ENCODE peak calls at places on chromosomes 7 and 10, in six cellular contexts. One of them, this sample, is unnamed.
A peak's percentile ranks its signal among the peaks of the same experiment; 100 is the strongest.

GRCh38 chr10:51073461-51074237 is 638 bp upstream of the PRKG1 start:
- DNase-seq in ovary: peak; percentile 40
- DNase-seq in GM23338: peak; percentile 69
- DNase-seq in heart right ventricle: peak; percentile 21
- DNase-seq in endodermal cell: peak; percentile 79
- DNase-seq in transverse colon: peak; percentile 18
- DNase-seq in this sample: peak; percentile 76

GRCh38 chr10:2456834-2457233 is 610.5 kb upstream of the PFKP start:
- DNase-seq in ovary: no peak
- DNase-seq in GM23338: peak; percentile 56
- DNase-seq in heart right ventricle: no peak
- DNase-seq in endodermal cell: peak; percentile 74
- DNase-seq in transverse colon: no peak
- DNase-seq in this sample: no peak

GRCh38 chr7:118080947-118081346 is 103.0 kb upstream of the LSM8 start:
- DNase-seq in ovary: no peak
- DNase-seq in GM23338: peak; percentile 43
- DNase-seq in heart right ventricle: no peak
- DNase-seq in endodermal cell: peak; percentile 63
- DNase-seq in transverse colon: no peak
- DNase-seq in this sample: no peak

GRCh38 chr10:22874189-22874854 is 53.5 kb upstream of the ARMC3 start:
- DNase-seq in ovary: no peak
- DNase-seq in GM23338: no peak
- DNase-seq in heart right ventricle: no peak
- DNase-seq in endodermal cell: no peak
- DNase-seq in transverse colon: no peak
- DNase-seq in this sample: no peak

GRCh38 chr7:152313879-152314604 is 121.8 kb downstream of the KMT2C start:
- DNase-seq in ovary: no peak
- DNase-seq in GM23338: no peak
- DNase-seq in heart right ventricle: no peak
- DNase-seq in endodermal cell: no peak
- DNase-seq in transverse colon: no peak
- DNase-seq in this sample: no peak

GRCh38 chr7:115352375-115352774 is 430.5 kb downstream of the MDFIC start:
- DNase-seq in ovary: no peak
- DNase-seq in GM23338: no peak
- DNase-seq in heart right ventricle: no peak
- DNase-seq in endodermal cell: no peak
- DNase-seq in transverse colon: no peak
- DNase-seq in this sample: no peak

GRCh38 chr10:5033061-5033770 is 29.6 kb upstream of the AKR1C2 start:
- DNase-seq in ovary: no peak
- DNase-seq in GM23338: no peak
- DNase-seq in heart right ventricle: no peak
- DNase-seq in endodermal cell: no peak
- DNase-seq in transverse colon: no peak
- DNase-seq in this sample: no peak

GRCh38 chr10:132464256-132465192 is 67.5 kb downstream of the PWWP2B start:
- DNase-seq in ovary: peak; percentile 89
- DNase-seq in GM23338: no peak
- DNase-seq in heart right ventricle: peak; percentile 89
- DNase-seq in endodermal cell: peak; percentile 51
- DNase-seq in transverse colon: peak; percentile 68
- DNase-seq in this sample: peak; percentile 94

GRCh38 chr10:71045188-71045841 is 156.9 kb upstream of the PCBD1 start:
- DNase-seq in ovary: no peak
- DNase-seq in GM23338: no peak
- DNase-seq in heart right ventricle: no peak
- DNase-seq in endodermal cell: no peak
- DNase-seq in transverse colon: no peak
- DNase-seq in this sample: no peak

GRCh38 chr7:91089382-91089963 is 174.8 kb upstream of the FZD1 start:
- DNase-seq in ovary: no peak
- DNase-seq in GM23338: peak; percentile 57
- DNase-seq in heart right ventricle: no peak
- DNase-seq in endodermal cell: no peak
- DNase-seq in transverse colon: no peak
- DNase-seq in this sample: no peak

GRCh38 chr10:11756766-11757315 is 14.7 kb downstream of the ECHDC3 start:
- DNase-seq in ovary: no peak
- DNase-seq in GM23338: no peak
- DNase-seq in heart right ventricle: no peak
- DNase-seq in endodermal cell: peak; percentile 19
- DNase-seq in transverse colon: no peak
- DNase-seq in this sample: no peak

GRCh38 chr10:505459-505858 is 184.0 kb downstream of the DIP2C start:
- DNase-seq in ovary: no peak
- DNase-seq in GM23338: no peak
- DNase-seq in heart right ventricle: no peak
- DNase-seq in endodermal cell: no peak
- DNase-seq in transverse colon: no peak
- DNase-seq in this sample: no peak

GRCh38 chr10:69567920-69568319 is 5.3 kb downstream of the NEUROG3 start:
- DNase-seq in ovary: no peak
- DNase-seq in GM23338: peak; percentile 90
- DNase-seq in heart right ventricle: peak; percentile 57
- DNase-seq in endodermal cell: peak; percentile 92
- DNase-seq in transverse colon: peak; percentile 15
- DNase-seq in this sample: no peak

GRCh38 chr10:97771913-97772823 is at the start of gene SFRP5:
- DNase-seq in ovary: no peak
- DNase-seq in GM23338: peak; percentile 68
- DNase-seq in heart right ventricle: no peak
- DNase-seq in endodermal cell: peak; percentile 75
- DNase-seq in transverse colon: no peak
- DNase-seq in this sample: no peak

GRCh38 chr10:283916-284356 is 148.7 kb downstream of the ZMYND11 start:
- DNase-seq in ovary: no peak
- DNase-seq in GM23338: no peak
- DNase-seq in heart right ventricle: no peak
- DNase-seq in endodermal cell: no peak
- DNase-seq in transverse colon: no peak
- DNase-seq in this sample: no peak

GRCh38 chr10:24849537-24850299 is 102.7 kb downstream of the PRTFDC1 start:
- DNase-seq in ovary: no peak
- DNase-seq in GM23338: peak; percentile 17
- DNase-seq in heart right ventricle: no peak
- DNase-seq in endodermal cell: no peak
- DNase-seq in transverse colon: no peak
- DNase-seq in this sample: no peak

GRCh38 chr7:27141591-27142561 is 1.6 kb downstream of the HOXA5 start:
- DNase-seq in ovary: no peak
- DNase-seq in GM23338: peak; percentile 75
- DNase-seq in heart right ventricle: no peak
- DNase-seq in endodermal cell: peak; percentile 81
- DNase-seq in transverse colon: peak; percentile 37
- DNase-seq in this sample: peak; percentile 65

GRCh38 chr7:43289826-43290225 is 177.4 kb downstream of the HECW1 start:
- DNase-seq in ovary: no peak
- DNase-seq in GM23338: no peak
- DNase-seq in heart right ventricle: no peak
- DNase-seq in endodermal cell: no peak
- DNase-seq in transverse colon: no peak
- DNase-seq in this sample: no peak

GRCh38 chr7:108222236-108222892 is 92.2 kb upstream of the LAMB4 start:
- DNase-seq in ovary: no peak
- DNase-seq in GM23338: peak; percentile 57
- DNase-seq in heart right ventricle: no peak
- DNase-seq in endodermal cell: peak; percentile 71
- DNase-seq in transverse colon: no peak
- DNase-seq in this sample: no peak

GRCh38 chr7:142485617-142486226 is 227.9 kb upstream of the PRSS58 start:
- DNase-seq in ovary: no peak
- DNase-seq in GM23338: peak; percentile 58
- DNase-seq in heart right ventricle: no peak
- DNase-seq in endodermal cell: peak; percentile 76
- DNase-seq in transverse colon: no peak
- DNase-seq in this sample: no peak

GRCh38 chr10:71239131-71239915 is 27.0 kb downstream of the UNC5B start:
- DNase-seq in ovary: no peak
- DNase-seq in GM23338: no peak
- DNase-seq in heart right ventricle: no peak
- DNase-seq in endodermal cell: no peak
- DNase-seq in transverse colon: no peak
- DNase-seq in this sample: no peak

GRCh38 chr10:127973810-127974311 is 67.0 kb downstream of the PTPRE start:
- DNase-seq in ovary: no peak
- DNase-seq in GM23338: peak; percentile 64
- DNase-seq in heart right ventricle: no peak
- DNase-seq in endodermal cell: peak; percentile 75
- DNase-seq in transverse colon: no peak
- DNase-seq in this sample: peak; percentile 55
- TF ChIP-seq CTCF in ovary: no peak
- TF ChIP-seq CTCF in GM23338: peak; percentile 65
- TF ChIP-seq CTCF in heart right ventricle: no peak
- TF ChIP-seq CTCF in endodermal cell: peak; percentile 79
- TF ChIP-seq CTCF in transverse colon: no peak
- TF ChIP-seq CTCF in this sample: no peak

GRCh38 chr10:88104213-88104612 is 240.8 kb downstream of the PTEN start:
- DNase-seq in ovary: no peak
- DNase-seq in GM23338: no peak
- DNase-seq in heart right ventricle: no peak
- DNase-seq in endodermal cell: no peak
- DNase-seq in transverse colon: no peak
- DNase-seq in this sample: no peak
- H3K4me3 ChIP-seq in ovary: no peak overlapping the region
- H3K4me3 ChIP-seq in GM23338: no peak overlapping the region
- H3K4me3 ChIP-seq in heart right ventricle: no peak overlapping the region
- H3K4me3 ChIP-seq in endodermal cell: no peak overlapping the region
- H3K4me3 ChIP-seq in transverse colon: no peak overlapping the region
- H3K4me3 ChIP-seq in this sample: no peak overlapping the region

GRCh38 chr10:99394256-99394655 is 36.2 kb downstream of the GOT1 start:
- DNase-seq in ovary: no peak
- DNase-seq in GM23338: no peak
- DNase-seq in heart right ventricle: no peak
- DNase-seq in endodermal cell: no peak
- DNase-seq in transverse colon: no peak
- DNase-seq in this sample: no peak
- H3K27ac ChIP-seq in ovary: no peak overlapping the region
- H3K27ac ChIP-seq in GM23338: no peak overlapping the region
- H3K27ac ChIP-seq in heart right ventricle: no peak overlapping the region
- H3K27ac ChIP-seq in endodermal cell: no peak overlapping the region
- H3K27ac ChIP-seq in transverse colon: no peak overlapping the region
- H3K27ac ChIP-seq in this sample: no peak overlapping the region

GRCh38 chr7:16668049-16668858 is 22.3 kb downstream of the BZW2 start:
- DNase-seq in ovary: peak; percentile 24
- DNase-seq in GM23338: peak; percentile 40
- DNase-seq in heart right ventricle: peak; percentile 33
- DNase-seq in endodermal cell: no peak
- DNase-seq in transverse colon: peak; percentile 44
- DNase-seq in this sample: peak; percentile 79
- TF ChIP-seq CTCF in ovary: no peak
- TF ChIP-seq CTCF in GM23338: no peak
- TF ChIP-seq CTCF in heart right ventricle: no peak
- TF ChIP-seq CTCF in endodermal cell: no peak
- TF ChIP-seq CTCF in transverse colon: no peak
- TF ChIP-seq CTCF in this sample: no peak

This sample was measured in coronary artery.